ENCODE peak calls at places on chromosomes 5 and 9, in eight cellular contexts. E, J, G, X, I, A, U and R are unnamed samples.

GRCh38 chr5:56110646-56111403 is 116.1 kb upstream of the IL6ST start:
- DNase-seq in E (peak), J (no peak), G (no peak), X (no peak), I (no peak), A (no peak), U (no peak), R (no peak)

GRCh38 chr9:93346240-93347112 is 105.0 kb upstream of the FAM120A start:
- DNase-seq in E (no peak), J (peak), G (no peak), X (no peak), I (no peak), A (peak), U (no peak), R (no peak)

GRCh38 chr9:106888992-106889631 is 26.1 kb downstream of the ZNF462 start:
- DNase-seq in E (no peak), J (no peak), G (no peak), X (no peak), I (peak), A (peak), U (no peak), R (no peak)

GRCh38 chr5:107449369-107449768 is 221.4 kb downstream of the EFNA5 start:
- DNase-seq in E (no peak), J (no peak), G (no peak), X (no peak), I (no peak), A (no peak), U (no peak), R (no peak)

GRCh38 chr9:93902051-93902779 is 52.9 kb downstream of the BARX1 start:
- DNase-seq in E (no peak), J (no peak), G (no peak), X (peak), I (no peak), A (no peak), U (no peak), R (no peak)

GRCh38 chr5:97115932-97116331 is 26.5 kb downstream of the LIX1 start:
- DNase-seq in E (no peak), J (no peak), G (no peak), X (no peak), I (no peak), A (no peak), U (no peak), R (no peak)

GRCh38 chr5:65913519-65913918 is 12.9 kb upstream of the ERBIN start:
- DNase-seq in E (no peak), J (no peak), G (no peak), X (no peak), I (no peak), A (no peak), U (no peak), R (no peak)

GRCh38 chr5:36252722-36253340 is 11.1 kb upstream of the NADK2 start:
- DNase-seq in E (peak), J (no peak), G (no peak), X (no peak), I (peak), A (no peak), U (no peak), R (no peak)

GRCh38 chr9:123329329-123329955 is 26.6 kb upstream of the CRB2 start:
- DNase-seq in E (no peak), J (no peak), G (no peak), X (no peak), I (peak), A (no peak), U (no peak), R (no peak)

GRCh38 chr9:120876842-120877240 is at the start of gene PHF19:
- DNase-seq in E (no peak), J (peak), G (no peak), X (no peak), I (peak), A (peak), U (no peak), R (no peak)

GRCh38 chr5:40078907-40079575 is 600.7 kb upstream of the PTGER4 start:
- DNase-seq in E (peak), J (no peak), G (no peak), X (no peak), I (no peak), A (no peak), U (no peak), R (no peak)

GRCh38 chr5:61734966-61735365 is 402.9 kb downstream of the ZSWIM6 start:
- DNase-seq in E (peak), J (no peak), G (no peak), X (no peak), I (no peak), A (no peak), U (no peak), R (no peak)

GRCh38 chr5:149464796-149465489 is 85.9 kb upstream of the IL17B start:
- DNase-seq in E (peak), J (no peak), G (no peak), X (no peak), I (no peak), A (no peak), U (no peak), R (no peak)

GRCh38 chr9:27701664-27702063 is 128.4 kb upstream of the C9orf72 start:
- DNase-seq in E (no peak), J (no peak), G (no peak), X (no peak), I (peak), A (no peak), U (no peak), R (no peak)

GRCh38 chr9:89528540-89528939 is 30.6 kb upstream of the SEMA4D start:
- DNase-seq in E (no peak), J (no peak), G (no peak), X (no peak), I (no peak), A (no peak), U (no peak), R (no peak)

GRCh38 chr5:151608522-151608921 is 17.4 kb upstream of the FAT2 start:
- DNase-seq in E (no peak), J (no peak), G (no peak), X (no peak), I (no peak), A (no peak), U (no peak), R (no peak)

GRCh38 chr9:112002131-112002846 is 105.7 kb downstream of the UGCG start:
- DNase-seq in E (no peak), J (no peak), G (no peak), X (no peak), I (no peak), A (no peak), U (no peak), R (no peak)

GRCh38 chr9:73118898-73119554 is 32.6 kb upstream of the ANXA1 start:
- DNase-seq in E (peak), J (no peak), G (no peak), X (no peak), I (peak), A (no peak), U (no peak), R (no peak)

GRCh38 chr5:111083323-111083722 is 8.8 kb upstream of the WDR36 start:
- DNase-seq in E (no peak), J (no peak), G (no peak), X (no peak), I (no peak), A (no peak), U (no peak), R (no peak)

GRCh38 chr5:14156611-14157493 is 13.7 kb downstream of the TRIO start:
- DNase-seq in E (peak), J (no peak), G (peak), X (no peak), I (peak), A (no peak), U (peak), R (peak)

GRCh38 chr9:93033541-93033940 is 25.0 kb upstream of the SUSD3 start:
- DNase-seq in E (no peak), J (no peak), G (no peak), X (no peak), I (no peak), A (no peak), U (no peak), R (no peak)

GRCh38 chr5:125508225-125508624 is 761.8 kb upstream of the ZNF608 start:
- DNase-seq in E (no peak), J (no peak), G (no peak), X (no peak), I (no peak), A (no peak), U (no peak), R (no peak)

GRCh38 chr5:115963566-115963965 is 1.3 kb downstream of the LVRN start:
- DNase-seq in E (no peak), J (peak), G (no peak), X (no peak), I (no peak), A (peak), U (no peak), R (no peak)

GRCh38 chr5:12022444-12022843 is 118.2 kb upstream of the CTNND2 start:
- DNase-seq in E (no peak), J (no peak), G (no peak), X (no peak), I (no peak), A (no peak), U (no peak), R (no peak)

GRCh38 chr9:133967024-133967741 is 24.9 kb downstream of the VAV2 start:
- DNase-seq in E (peak), J (no peak), G (no peak), X (no peak), I (peak), A (no peak), U (no peak), R (no peak)

GRCh38 chr5:171906703-171907590 is 99.5 kb downstream of the FBXW11 start:
- DNase-seq in E (no peak), J (no peak), G (no peak), X (no peak), I (no peak), A (no peak), U (no peak), R (no peak)

GRCh38 chr5:168962323-168962722 is 338.6 kb downstream of the SLIT3 start:
- DNase-seq in E (peak), J (no peak), G (no peak), X (no peak), I (no peak), A (no peak), U (no peak), R (no peak)

GRCh38 chr5:168654225-168654624 is 75.1 kb upstream of the PANK3 start:
- DNase-seq in E (peak), J (no peak), G (peak), X (peak), I (no peak), A (no peak), U (peak), R (no peak)

GRCh38 chr5:41213340-41213739 is at the start of gene C6:
- DNase-seq in E (no peak), J (no peak), G (no peak), X (no peak), I (no peak), A (no peak), U (no peak), R (no peak)

GRCh38 chr9:13377286-13377925 is 97.9 kb upstream of the MPDZ start:
- DNase-seq in E (peak), J (no peak), G (no peak), X (no peak), I (no peak), A (no peak), U (no peak), R (no peak)

GRCh38 chr9:125763373-125763772 is 16.2 kb downstream of the PBX3 start:
- DNase-seq in E (peak), J (no peak), G (no peak), X (no peak), I (peak), A (peak), U (no peak), R (no peak)

GRCh38 chr9:21570643-21571275 is 88.6 kb upstream of the IFNE start:
- DNase-seq in E (no peak), J (no peak), G (no peak), X (no peak), I (no peak), A (no peak), U (no peak), R (no peak)

GRCh38 chr9:129868571-129869486 is 33.6 kb downstream of the USP20 start:
- DNase-seq in E (no peak), J (peak), G (no peak), X (no peak), I (no peak), A (no peak), U (no peak), R (no peak)

GRCh38 chr5:147538232-147538631 is 28.4 kb upstream of the DPYSL3 start:
- DNase-seq in E (no peak), J (no peak), G (no peak), X (no peak), I (no peak), A (no peak), U (no peak), R (no peak)

GRCh38 chr9:37134166-37134565 is 13.8 kb downstream of the ZCCHC7 start:
- DNase-seq in E (no peak), J (no peak), G (no peak), X (no peak), I (no peak), A (no peak), U (no peak), R (no peak)

GRCh38 chr5:112492291-112492690 is 73.2 kb upstream of the EPB41L4A start:
- DNase-seq in E (peak), J (peak), G (peak), X (no peak), I (peak), A (peak), U (peak), R (peak)

GRCh38 chr5:56323505-56323904 is 90.4 kb upstream of the ANKRD55 start:
- DNase-seq in E (no peak), J (no peak), G (no peak), X (no peak), I (peak), A (no peak), U (peak), R (no peak)

GRCh38 chr9:113737414-113738271 is 138.5 kb upstream of the ZNF618 start:
- DNase-seq in E (peak), J (no peak), G (peak), X (no peak), I (peak), A (peak), U (no peak), R (peak)

GRCh38 chr9:24832307-24832706 is 286.6 kb upstream of the IZUMO3 start:
- DNase-seq in E (no peak), J (no peak), G (no peak), X (no peak), I (peak), A (peak), U (no peak), R (no peak)

GRCh38 chr9:116154976-116155699 is 1.5 kb downstream of the PAPPA start:
- DNase-seq in E (peak), J (no peak), G (peak), X (no peak), I (no peak), A (peak), U (no peak), R (peak)

DNA sequence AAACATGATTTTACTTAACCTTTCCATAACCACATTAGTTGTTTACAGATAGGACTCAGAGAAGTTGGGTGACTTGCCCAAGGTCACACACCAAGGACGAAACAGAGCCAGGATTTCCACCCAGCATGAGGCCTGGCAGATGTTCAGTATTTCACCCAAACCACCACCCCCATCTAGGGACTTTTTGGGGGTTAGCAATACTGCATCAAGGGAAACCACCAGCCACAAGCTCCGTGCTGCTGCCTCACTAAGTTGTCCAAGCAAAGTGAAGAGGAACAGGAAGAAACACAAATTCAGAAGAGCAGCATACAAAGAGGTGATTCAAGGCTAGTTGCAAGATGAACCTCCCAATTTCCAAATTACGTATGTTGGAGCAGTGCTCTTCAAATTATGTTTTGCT is 219.6 kb upstream of the RORB start:
- DNase-seq in E (no peak), J (no peak), G (no peak), X (no peak), I (no peak), A (no peak), U (no peak), R (peak)
- TF ChIP-seq CTCF in E (no peak), J (no peak), G (no peak), X (no peak), I (no peak), A (no peak), U (no peak), R (no peak)

DNA sequence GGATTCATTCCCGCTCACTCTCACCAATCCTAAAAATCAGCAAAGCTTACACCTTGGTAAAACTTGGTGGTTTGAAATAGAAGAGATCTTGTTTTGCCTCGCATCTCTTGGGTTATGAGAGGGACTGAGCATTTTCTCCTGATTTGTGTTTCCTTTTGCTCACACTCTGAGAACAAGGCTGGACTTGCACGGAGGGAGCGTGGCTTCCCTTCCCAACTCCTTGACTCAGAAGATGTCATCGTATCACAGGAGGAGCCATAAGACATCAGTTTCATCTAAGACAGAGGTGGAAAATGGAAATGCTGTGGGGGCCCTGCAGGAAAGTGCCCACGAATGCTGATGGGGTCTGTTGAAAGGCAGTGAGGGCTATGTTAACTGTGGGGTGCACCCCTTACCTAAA is 37.4 kb downstream of the CTSL start:
- DNase-seq in E (no peak), J (no peak), G (no peak), X (no peak), I (peak), A (no peak), U (no peak), R (no peak)
- TF ChIP-seq CTCF in E (no peak), J (no peak), G (no peak), X (no peak), I (no peak), A (no peak), U (no peak), R (no peak)

GRCh38 chr9:105360344-105360743 is 87.5 kb upstream of the FSD1L start:
- DNase-seq in E (peak), J (no peak), G (no peak), X (no peak), I (no peak), A (no peak), U (no peak), R (no peak)
- TF ChIP-seq CTCF in E (no peak), J (no peak), G (no peak), X (no peak), I (no peak), A (no peak), U (no peak), R (no peak)

GRCh38 chr5:77302653-77303052 is 92.2 kb downstream of the PDE8B start:
- DNase-seq in E (no peak), J (no peak), G (no peak), X (no peak), I (no peak), A (no peak), U (no peak), R (no peak)

GRCh38 chr5:77301447-77301878 is 91.0 kb downstream of the PDE8B start:
- DNase-seq in E (no peak), J (no peak), G (peak), X (no peak), I (no peak), A (no peak), U (peak), R (no peak)

GRCh38 chr5:77300457-77300856 is 90.0 kb downstream of the PDE8B start:
- DNase-seq in E (no peak), J (no peak), G (no peak), X (no peak), I (no peak), A (no peak), U (no peak), R (no peak)

GRCh38 chr5:77304388-77304787 is 93.9 kb downstream of the PDE8B start:
- DNase-seq in E (no peak), J (no peak), G (no peak), X (no peak), I (no peak), A (no peak), U (no peak), R (no peak)

GRCh38 chr5:77302247-77302646 is 91.8 kb downstream of the PDE8B start:
- DNase-seq in E (no peak), J (no peak), G (no peak), X (no peak), I (no peak), A (no peak), U (no peak), R (no peak)
- TF ChIP-seq CTCF in E (no peak), J (no peak), G (no peak), X (no peak), I (no peak), A (no peak), U (no peak), R (no peak)

GRCh38 chr5:179867079-179867465 is 8.5 kb upstream of the MRNIP start:
- DNase-seq in E (no peak), J (no peak), G (no peak), X (no peak), I (no peak), A (peak), U (no peak), R (no peak)

GRCh38 chr5:179867476-179867875 is 8.9 kb upstream of the MRNIP start:
- DNase-seq in E (no peak), J (peak), G (no peak), X (no peak), I (no peak), A (no peak), U (no peak), R (no peak)

GRCh38 chr5:179864686-179865085 is 6.1 kb upstream of the MRNIP start:
- DNase-seq in E (no peak), J (no peak), G (no peak), X (no peak), I (no peak), A (no peak), U (no peak), R (no peak)

GRCh38 chr5:179865471-179866240 is 7.0 kb upstream of the MRNIP start:
- DNase-seq in E (no peak), J (no peak), G (no peak), X (no peak), I (peak), A (no peak), U (no peak), R (no peak)

DNA sequence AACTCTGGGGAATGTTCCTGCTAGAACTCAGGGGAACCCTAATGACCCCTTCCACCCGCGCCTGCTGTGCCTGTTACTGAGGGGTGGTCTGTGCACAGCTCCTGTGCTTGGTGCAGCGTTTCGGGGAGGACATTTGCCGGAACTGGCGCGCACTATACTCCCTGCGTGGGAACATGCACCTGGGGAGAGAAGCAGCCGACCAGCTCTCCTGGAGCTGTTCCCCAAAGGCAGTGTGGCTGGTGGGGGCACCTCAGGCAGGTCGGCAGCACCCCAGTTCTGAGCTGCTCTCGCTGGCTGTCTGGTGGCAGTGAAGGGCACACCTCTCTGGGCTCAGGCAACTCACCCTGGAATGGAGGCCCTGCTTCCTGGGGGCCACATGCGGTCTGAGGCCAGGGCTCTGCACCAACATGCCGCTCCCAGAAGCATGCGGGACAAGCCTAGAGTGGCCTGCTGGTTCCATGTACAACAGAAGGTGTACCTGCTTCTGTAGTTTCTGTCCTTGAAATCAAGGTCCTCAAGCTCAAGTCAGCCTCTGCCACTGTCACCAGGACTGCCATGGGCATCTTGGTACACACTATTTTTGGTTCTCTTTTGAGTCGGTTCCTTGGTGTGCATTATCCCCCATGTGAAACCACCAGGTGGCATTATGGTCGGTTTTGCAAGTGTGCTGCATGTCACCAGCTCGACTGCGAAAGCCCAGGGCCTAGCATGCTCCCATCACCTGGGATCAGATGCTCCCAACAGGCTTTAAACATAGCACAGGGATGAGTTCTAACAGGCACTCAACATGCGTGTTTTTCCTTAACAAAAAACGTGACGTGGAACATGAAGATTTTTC is 7.8 kb upstream of the MRNIP start:
- DNase-seq in E (no peak), J (no peak), G (no peak), X (no peak), I (no peak), A (peak), U (no peak), R (no peak)
- TF ChIP-seq CTCF in E (no peak), J (no peak), G (peak), X (no peak), I (no peak), A (no peak), U (no peak), R (peak)

GRCh38 chr5:59424515-59424914 is 469.0 kb downstream of the PDE4D start:
- DNase-seq in E (no peak), J (no peak), G (no peak), X (no peak), I (no peak), A (no peak), U (no peak), R (no peak)
- TF ChIP-seq CTCF in E (no peak), J (no peak), G (no peak), X (no peak), I (no peak), A (no peak), U (no peak), R (no peak)